ENCODE peak calls at places on chromosome 9, in four cellular contexts. One of them, this sample, is unnamed.

GRCh38 chr9:114606597-114607207 is 4.4 kb upstream of the TMEM268 start:
- DNase-seq in fibroblast of mammary gland: peak
- DNase-seq in tibial nerve: peak
- DNase-seq in IMR-90: peak
- DNase-seq in this sample: no peak

GRCh38 chr9:73565833-73566465 is 414.3 kb downstream of the ANXA1 start:
- DNase-seq in fibroblast of mammary gland: peak
- DNase-seq in tibial nerve: no peak
- DNase-seq in IMR-90: no peak
- DNase-seq in this sample: no peak

GRCh38 chr9:124411514-124412227 is 3.6 kb downstream of the PSMB7 start:
- DNase-seq in fibroblast of mammary gland: peak
- DNase-seq in tibial nerve: no peak
- DNase-seq in IMR-90: peak
- DNase-seq in this sample: no peak

GRCh38 chr9:19113964-19114679 is 11.4 kb upstream of the HAUS6 start:
- DNase-seq in fibroblast of mammary gland: peak
- DNase-seq in tibial nerve: no peak
- DNase-seq in IMR-90: no peak
- DNase-seq in this sample: no peak

GRCh38 chr9:123927625-123928308 is 2.2 kb downstream of the DENND1A start:
- DNase-seq in fibroblast of mammary gland: peak
- DNase-seq in tibial nerve: no peak
- DNase-seq in IMR-90: peak
- DNase-seq in this sample: no peak

GRCh38 chr9:6484210-6484609 is 71.2 kb downstream of the UHRF2 start:
- DNase-seq in fibroblast of mammary gland: no peak
- DNase-seq in tibial nerve: no peak
- DNase-seq in IMR-90: no peak
- DNase-seq in this sample: no peak

GRCh38 chr9:7154650-7155049 is 396.9 kb downstream of the KDM4C start:
- DNase-seq in fibroblast of mammary gland: no peak
- DNase-seq in tibial nerve: no peak
- DNase-seq in IMR-90: no peak
- DNase-seq in this sample: no peak

GRCh38 chr9:93087971-93088655 is 7.9 kb upstream of the CARD19 start:
- DNase-seq in fibroblast of mammary gland: no peak
- DNase-seq in tibial nerve: no peak
- DNase-seq in IMR-90: no peak
- DNase-seq in this sample: peak

GRCh38 chr9:113687680-113688371 is 188.3 kb upstream of the ZNF618 start:
- DNase-seq in fibroblast of mammary gland: no peak
- DNase-seq in tibial nerve: no peak
- DNase-seq in IMR-90: no peak
- DNase-seq in this sample: no peak

GRCh38 chr9:133066181-133066983 is 4.6 kb downstream of the CEL start:
- DNase-seq in fibroblast of mammary gland: no peak
- DNase-seq in tibial nerve: no peak
- DNase-seq in IMR-90: no peak
- DNase-seq in this sample: no peak

GRCh38 chr9:6367128-6367741 is 39.1 kb downstream of the TPD52L3 start:
- DNase-seq in fibroblast of mammary gland: no peak
- DNase-seq in tibial nerve: no peak
- DNase-seq in IMR-90: peak
- DNase-seq in this sample: no peak

GRCh38 chr9:69471433-69471832 is 146.4 kb downstream of the ENTREP1 start:
- DNase-seq in fibroblast of mammary gland: no peak
- DNase-seq in tibial nerve: no peak
- DNase-seq in IMR-90: peak
- DNase-seq in this sample: no peak

GRCh38 chr9:117732494-117732893 is 28.3 kb downstream of the TLR4 start:
- DNase-seq in fibroblast of mammary gland: no peak
- DNase-seq in tibial nerve: no peak
- DNase-seq in IMR-90: no peak
- DNase-seq in this sample: no peak

GRCh38 chr9:1946506-1946905 is 68.6 kb upstream of the SMARCA2 start:
- DNase-seq in fibroblast of mammary gland: peak
- DNase-seq in tibial nerve: no peak
- DNase-seq in IMR-90: no peak
- DNase-seq in this sample: no peak

GRCh38 chr9:125522328-125522725 is 184.7 kb downstream of the MAPKAP1 start:
- DNase-seq in fibroblast of mammary gland: peak
- DNase-seq in tibial nerve: no peak
- DNase-seq in IMR-90: peak
- DNase-seq in this sample: no peak

GRCh38 chr9:134032456-134033222 is 7.4 kb downstream of the BRD3OS start:
- DNase-seq in fibroblast of mammary gland: no peak
- DNase-seq in tibial nerve: no peak
- DNase-seq in IMR-90: no peak
- DNase-seq in this sample: no peak

GRCh38 chr9:114820776-114821501 is 15.1 kb upstream of the TNFSF15 start:
- DNase-seq in fibroblast of mammary gland: peak
- DNase-seq in tibial nerve: no peak
- DNase-seq in IMR-90: peak
- DNase-seq in this sample: no peak

GRCh38 chr9:133342083-133342406 is 5.9 kb downstream of the MED22 start:
- DNase-seq in fibroblast of mammary gland: no peak
- DNase-seq in tibial nerve: no peak
- DNase-seq in IMR-90: no peak
- DNase-seq in this sample: no peak

GRCh38 chr9:91354846-91355245 is 6.9 kb downstream of the AUH start:
- DNase-seq in fibroblast of mammary gland: peak
- DNase-seq in tibial nerve: no peak
- DNase-seq in IMR-90: peak
- DNase-seq in this sample: no peak

GRCh38 chr9:133405508-133406009 is 12.3 kb downstream of the REXO4 start:
- DNase-seq in fibroblast of mammary gland: peak
- DNase-seq in tibial nerve: no peak
- DNase-seq in IMR-90: peak
- DNase-seq in this sample: no peak

GRCh38 chr9:4126996-4127395 is 172.9 kb downstream of the GLIS3 start:
- DNase-seq in fibroblast of mammary gland: no peak
- DNase-seq in tibial nerve: no peak
- DNase-seq in IMR-90: no peak
- DNase-seq in this sample: no peak

GRCh38 chr9:126398403-126399058 is 71.9 kb downstream of the MVB12B start:
- DNase-seq in fibroblast of mammary gland: peak
- DNase-seq in tibial nerve: peak
- DNase-seq in IMR-90: peak
- DNase-seq in this sample: no peak

GRCh38 chr9:22237497-22238363 is 208.9 kb upstream of the DMRTA1 start:
- DNase-seq in fibroblast of mammary gland: peak
- DNase-seq in tibial nerve: no peak
- DNase-seq in IMR-90: peak
- DNase-seq in this sample: no peak

GRCh38 chr9:1612886-1613285 is 402.3 kb upstream of the SMARCA2 start:
- DNase-seq in fibroblast of mammary gland: no peak
- DNase-seq in tibial nerve: no peak
- DNase-seq in IMR-90: no peak
- DNase-seq in this sample: no peak

GRCh38 chr9:112604790-112605189 is 113.1 kb downstream of the INIP start:
- DNase-seq in fibroblast of mammary gland: no peak
- DNase-seq in tibial nerve: no peak
- DNase-seq in IMR-90: no peak
- DNase-seq in this sample: no peak

GRCh38 chr9:126149661-126150060 is 177.0 kb upstream of the MVB12B start:
- DNase-seq in fibroblast of mammary gland: no peak
- DNase-seq in tibial nerve: no peak
- DNase-seq in IMR-90: no peak
- DNase-seq in this sample: peak

GRCh38 chr9:70428781-70429180 is 14.3 kb upstream of the KLF9 start:
- DNase-seq in fibroblast of mammary gland: peak
- DNase-seq in tibial nerve: no peak
- DNase-seq in IMR-90: no peak
- DNase-seq in this sample: no peak

GRCh38 chr9:131276891-131277672 is 772 bp upstream of the FAM78A start:
- DNase-seq in fibroblast of mammary gland: no peak
- DNase-seq in tibial nerve: no peak
- DNase-seq in IMR-90: no peak
- DNase-seq in this sample: no peak

GRCh38 chr9:108683245-108683644 is 172.5 kb downstream of the ACTL7B start:
- DNase-seq in fibroblast of mammary gland: no peak
- DNase-seq in tibial nerve: no peak
- DNase-seq in IMR-90: no peak
- DNase-seq in this sample: peak

GRCh38 chr9:4774209-4774608 is 18.5 kb upstream of the RCL1 start:
- DNase-seq in fibroblast of mammary gland: peak
- DNase-seq in tibial nerve: peak
- DNase-seq in IMR-90: no peak
- DNase-seq in this sample: peak

GRCh38 chr9:134912126-134912840 is 5.4 kb downstream of the FCN1 start:
- DNase-seq in fibroblast of mammary gland: no peak
- DNase-seq in tibial nerve: no peak
- DNase-seq in IMR-90: no peak
- DNase-seq in this sample: peak

GRCh38 chr9:134243778-134244467 is 79.6 kb upstream of the RNU6ATAC start:
- DNase-seq in fibroblast of mammary gland: peak
- DNase-seq in tibial nerve: peak
- DNase-seq in IMR-90: peak
- DNase-seq in this sample: no peak

GRCh38 chr9:34072410-34072809 is 23.7 kb upstream of the UBAP2 start:
- DNase-seq in fibroblast of mammary gland: no peak
- DNase-seq in tibial nerve: no peak
- DNase-seq in IMR-90: no peak
- DNase-seq in this sample: no peak

GRCh38 chr9:89513836-89514235 is 15.9 kb upstream of the SEMA4D start:
- DNase-seq in fibroblast of mammary gland: no peak
- DNase-seq in tibial nerve: no peak
- DNase-seq in IMR-90: no peak
- DNase-seq in this sample: no peak

GRCh38 chr9:34671307-34671706 is 8.8 kb upstream of the CCL27 start:
- DNase-seq in fibroblast of mammary gland: no peak
- DNase-seq in tibial nerve: no peak
- DNase-seq in IMR-90: no peak
- DNase-seq in this sample: no peak

GRCh38 chr9:91361294-91362201 is at the start of gene AUH:
- DNase-seq in fibroblast of mammary gland: peak
- DNase-seq in tibial nerve: peak
- DNase-seq in IMR-90: peak
- DNase-seq in this sample: no peak

GRCh38 chr9:82021198-82021597 is 32.6 kb downstream of the SPATA31D1 start:
- DNase-seq in fibroblast of mammary gland: peak
- DNase-seq in tibial nerve: peak
- DNase-seq in IMR-90: peak
- DNase-seq in this sample: no peak

GRCh38 chr9:35518212-35518917 is 28.5 kb downstream of the RUSC2 start:
- DNase-seq in fibroblast of mammary gland: peak
- DNase-seq in tibial nerve: no peak
- DNase-seq in IMR-90: peak
- DNase-seq in this sample: no peak

DNA sequence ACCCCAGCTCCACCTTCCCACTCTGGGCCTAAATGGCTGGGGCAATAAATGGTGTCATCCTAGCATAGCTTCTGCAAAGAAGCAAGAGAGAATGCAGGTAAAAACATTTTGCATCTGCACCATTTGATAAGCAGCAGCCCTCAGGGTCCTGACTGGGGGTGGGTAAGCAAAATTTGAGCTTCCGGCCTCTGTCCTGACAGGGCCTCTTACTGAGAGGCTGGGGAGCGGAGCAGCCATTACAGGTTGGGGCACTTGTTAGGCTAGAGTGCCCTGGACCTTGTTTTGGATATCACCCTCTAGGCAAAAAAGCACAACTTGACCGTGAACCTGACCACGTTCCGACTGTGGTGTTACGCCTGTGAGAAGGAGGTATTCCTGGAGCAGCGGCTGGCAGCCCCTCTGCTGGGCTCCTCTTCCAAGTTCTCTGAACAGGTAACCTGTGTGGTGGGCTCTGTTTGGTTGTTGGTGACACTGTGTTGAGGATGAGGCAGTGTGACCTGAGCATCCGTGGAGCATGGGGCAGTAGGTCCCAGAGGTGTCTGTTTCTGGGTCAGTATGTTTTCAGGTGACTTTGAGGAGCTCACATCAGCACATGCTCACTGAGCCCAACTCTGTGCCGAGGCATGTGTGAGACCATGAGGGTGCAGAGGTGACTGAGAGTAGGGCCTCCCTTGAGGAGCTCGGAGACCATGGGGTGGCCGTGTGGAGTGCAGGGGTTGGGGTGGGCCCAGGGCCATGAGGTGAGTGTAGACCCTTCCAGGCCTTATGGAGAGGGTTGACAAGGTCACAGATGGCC is 23.1 kb downstream of the USP20 start:
- DNase-seq in fibroblast of mammary gland: no peak
- DNase-seq in tibial nerve: no peak
- DNase-seq in IMR-90: no peak
- DNase-seq in this sample: no peak
- TF ChIP-seq CTCF in fibroblast of mammary gland: no peak
- TF ChIP-seq CTCF in tibial nerve: no peak
- TF ChIP-seq CTCF in IMR-90: no peak
- TF ChIP-seq CTCF in this sample: no peak

GRCh38 chr9:37753489-37754190 is at the start of gene TRMT10B:
- DNase-seq in fibroblast of mammary gland: peak
- DNase-seq in tibial nerve: peak
- DNase-seq in IMR-90: peak
- DNase-seq in this sample: no peak

GRCh38 chr9:37752646-37753488 is 738 bp upstream of the TRMT10B start:
- DNase-seq in fibroblast of mammary gland: no peak
- DNase-seq in tibial nerve: no peak
- DNase-seq in IMR-90: no peak
- DNase-seq in this sample: no peak

GRCh38 chr9:37760416-37761165 is 7.0 kb downstream of the TRMT10B start:
- DNase-seq in fibroblast of mammary gland: peak
- DNase-seq in tibial nerve: no peak
- DNase-seq in IMR-90: peak
- DNase-seq in this sample: no peak

GRCh38 chr9:37761511-37761910 is 7.9 kb downstream of the TRMT10B start:
- DNase-seq in fibroblast of mammary gland: peak
- DNase-seq in tibial nerve: no peak
- DNase-seq in IMR-90: peak
- DNase-seq in this sample: no peak

DNA sequence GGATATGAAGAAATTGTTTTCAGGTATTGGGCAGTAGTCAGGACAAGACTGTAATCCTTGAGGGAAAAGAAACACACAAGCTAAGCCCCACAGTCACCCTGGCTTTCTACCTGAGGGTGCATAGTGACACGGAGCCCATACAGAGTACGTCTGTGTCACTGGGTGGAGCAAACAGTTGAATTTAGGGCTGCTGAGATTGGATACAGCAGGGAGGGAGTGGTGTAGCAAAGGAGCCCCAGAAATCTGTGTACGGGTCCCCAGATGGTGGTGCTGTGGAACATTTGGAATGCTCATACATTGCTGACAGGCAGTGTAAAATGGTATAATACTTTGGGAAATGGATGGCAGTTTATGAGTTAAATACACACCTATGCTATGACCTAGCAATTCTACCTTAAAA is 5.1 kb downstream of the TRMT10B start:
- DNase-seq in fibroblast of mammary gland: no peak
- DNase-seq in tibial nerve: no peak
- DNase-seq in IMR-90: no peak
- DNase-seq in this sample: no peak
- TF ChIP-seq CTCF in fibroblast of mammary gland: no peak
- TF ChIP-seq CTCF in tibial nerve: no peak
- TF ChIP-seq CTCF in IMR-90: no peak
- TF ChIP-seq CTCF in this sample: no peak

GRCh38 chr9:110142868-110143866 is 64.8 kb downstream of the C9orf152 start:
- DNase-seq in fibroblast of mammary gland: no peak
- DNase-seq in tibial nerve: no peak
- DNase-seq in IMR-90: no peak
- DNase-seq in this sample: no peak
- TF ChIP-seq CTCF in fibroblast of mammary gland: peak
- TF ChIP-seq CTCF in tibial nerve: no peak
- TF ChIP-seq CTCF in IMR-90: peak
- TF ChIP-seq CTCF in this sample: no peak

GRCh38 chr9:136847827-136848392 is 1.3 kb upstream of the PHPT1 start:
- DNase-seq in fibroblast of mammary gland: peak
- DNase-seq in tibial nerve: peak
- DNase-seq in IMR-90: peak
- DNase-seq in this sample: no peak
- TF ChIP-seq CTCF in fibroblast of mammary gland: no peak
- TF ChIP-seq CTCF in tibial nerve: no peak
- TF ChIP-seq CTCF in IMR-90: no peak
- TF ChIP-seq CTCF in this sample: no peak